ENCODE peak calls at places on chromosomes 5 and 9, in nine cellular contexts. One of them, this sample, is unnamed.

GRCh38 chr9:132283863-132284262 is 70.9 kb downstream of the SETX start:
- DNase-seq in HFFc6: peak; percentile 53
- DNase-seq in LoVo: no peak
- DNase-seq in kidney epithelial cell: no peak
- DNase-seq in BE2C: no peak
- DNase-seq in GM04504: no peak
- DNase-seq in CD4-positive, CD25-positive, alpha-beta regulatory T cell: no peak
- DNase-seq in fibroblast of the conjunctiva: no peak
- DNase-seq in AG09319: no peak
- DNase-seq in this sample: peak; percentile 32

GRCh38 chr5:13250450-13251291 is 693.8 kb downstream of the DNAH5 start:
- DNase-seq in HFFc6: no peak
- DNase-seq in LoVo: peak; percentile 21
- DNase-seq in kidney epithelial cell: no peak
- DNase-seq in BE2C: no peak
- DNase-seq in GM04504: no peak
- DNase-seq in CD4-positive, CD25-positive, alpha-beta regulatory T cell: no peak
- DNase-seq in fibroblast of the conjunctiva: no peak
- DNase-seq in AG09319: no peak
- DNase-seq in this sample: peak; percentile 24

GRCh38 chr9:128115187-128116103 is 12.1 kb downstream of the PTGES2 start:
- DNase-seq in HFFc6: no peak
- DNase-seq in LoVo: peak; percentile 83
- DNase-seq in kidney epithelial cell: no peak
- DNase-seq in BE2C: peak; percentile 15
- DNase-seq in GM04504: no peak
- DNase-seq in CD4-positive, CD25-positive, alpha-beta regulatory T cell: no peak
- DNase-seq in fibroblast of the conjunctiva: no peak
- DNase-seq in AG09319: no peak
- DNase-seq in this sample: no peak

GRCh38 chr5:138457532-138458275 is 7.6 kb upstream of the EGR1 start:
- DNase-seq in HFFc6: no peak
- DNase-seq in LoVo: no peak
- DNase-seq in kidney epithelial cell: no peak
- DNase-seq in BE2C: no peak
- DNase-seq in GM04504: no peak
- DNase-seq in CD4-positive, CD25-positive, alpha-beta regulatory T cell: no peak
- DNase-seq in fibroblast of the conjunctiva: no peak
- DNase-seq in AG09319: no peak
- DNase-seq in this sample: no peak

GRCh38 chr9:35856882-35857281 is 13.3 kb downstream of the OR13J1 start:
- DNase-seq in HFFc6: no peak
- DNase-seq in LoVo: no peak
- DNase-seq in kidney epithelial cell: no peak
- DNase-seq in BE2C: no peak
- DNase-seq in GM04504: no peak
- DNase-seq in CD4-positive, CD25-positive, alpha-beta regulatory T cell: no peak
- DNase-seq in fibroblast of the conjunctiva: no peak
- DNase-seq in AG09319: no peak
- DNase-seq in this sample: no peak

GRCh38 chr9:4590430-4591122 is 71.5 kb upstream of the PLPP6 start:
- DNase-seq in HFFc6: no peak
- DNase-seq in LoVo: no peak
- DNase-seq in kidney epithelial cell: no peak
- DNase-seq in BE2C: no peak
- DNase-seq in GM04504: no peak
- DNase-seq in CD4-positive, CD25-positive, alpha-beta regulatory T cell: no peak
- DNase-seq in fibroblast of the conjunctiva: no peak
- DNase-seq in AG09319: no peak
- DNase-seq in this sample: no peak

GRCh38 chr5:175550055-175550660 is 71.8 kb downstream of the SFXN1 start:
- DNase-seq in HFFc6: no peak
- DNase-seq in LoVo: no peak
- DNase-seq in kidney epithelial cell: no peak
- DNase-seq in BE2C: no peak
- DNase-seq in GM04504: no peak
- DNase-seq in CD4-positive, CD25-positive, alpha-beta regulatory T cell: no peak
- DNase-seq in fibroblast of the conjunctiva: no peak
- DNase-seq in AG09319: no peak
- DNase-seq in this sample: no peak

GRCh38 chr5:147835386-147835798 is 3.9 kb upstream of the SPINK1 start:
- DNase-seq in HFFc6: no peak
- DNase-seq in LoVo: peak; percentile 86
- DNase-seq in kidney epithelial cell: no peak
- DNase-seq in BE2C: no peak
- DNase-seq in GM04504: no peak
- DNase-seq in CD4-positive, CD25-positive, alpha-beta regulatory T cell: no peak
- DNase-seq in fibroblast of the conjunctiva: no peak
- DNase-seq in AG09319: no peak
- DNase-seq in this sample: no peak

GRCh38 chr9:129697956-129698757 is 32.7 kb downstream of the PRRX2 start:
- DNase-seq in HFFc6: peak; percentile 39
- DNase-seq in LoVo: no peak
- DNase-seq in kidney epithelial cell: no peak
- DNase-seq in BE2C: no peak
- DNase-seq in GM04504: no peak
- DNase-seq in CD4-positive, CD25-positive, alpha-beta regulatory T cell: no peak
- DNase-seq in fibroblast of the conjunctiva: no peak
- DNase-seq in AG09319: peak; percentile 80
- DNase-seq in this sample: no peak

GRCh38 chr5:9596833-9597232 is 33.3 kb downstream of the TAS2R1 start:
- DNase-seq in HFFc6: no peak
- DNase-seq in LoVo: no peak
- DNase-seq in kidney epithelial cell: no peak
- DNase-seq in BE2C: no peak
- DNase-seq in GM04504: no peak
- DNase-seq in CD4-positive, CD25-positive, alpha-beta regulatory T cell: no peak
- DNase-seq in fibroblast of the conjunctiva: no peak
- DNase-seq in AG09319: no peak
- DNase-seq in this sample: no peak

GRCh38 chr5:22663124-22663523 is 190.0 kb downstream of the CDH12 start:
- DNase-seq in HFFc6: no peak
- DNase-seq in LoVo: no peak
- DNase-seq in kidney epithelial cell: no peak
- DNase-seq in BE2C: no peak
- DNase-seq in GM04504: no peak
- DNase-seq in CD4-positive, CD25-positive, alpha-beta regulatory T cell: no peak
- DNase-seq in fibroblast of the conjunctiva: no peak
- DNase-seq in AG09319: no peak
- DNase-seq in this sample: no peak

GRCh38 chr5:167229751-167230150 is 1061.7 kb upstream of the WWC1 start:
- DNase-seq in HFFc6: no peak
- DNase-seq in LoVo: no peak
- DNase-seq in kidney epithelial cell: no peak
- DNase-seq in BE2C: no peak
- DNase-seq in GM04504: no peak
- DNase-seq in CD4-positive, CD25-positive, alpha-beta regulatory T cell: no peak
- DNase-seq in fibroblast of the conjunctiva: no peak
- DNase-seq in AG09319: no peak
- DNase-seq in this sample: no peak

GRCh38 chr5:175181331-175181730 is 262.7 kb downstream of the DRD1 start:
- DNase-seq in HFFc6: no peak
- DNase-seq in LoVo: no peak
- DNase-seq in kidney epithelial cell: no peak
- DNase-seq in BE2C: no peak
- DNase-seq in GM04504: no peak
- DNase-seq in CD4-positive, CD25-positive, alpha-beta regulatory T cell: no peak
- DNase-seq in fibroblast of the conjunctiva: no peak
- DNase-seq in AG09319: no peak
- DNase-seq in this sample: no peak

GRCh38 chr5:170885281-170885680 is 23.5 kb downstream of the RANBP17 start:
- DNase-seq in HFFc6: peak; percentile 43
- DNase-seq in LoVo: no peak
- DNase-seq in kidney epithelial cell: no peak
- DNase-seq in BE2C: no peak
- DNase-seq in GM04504: no peak
- DNase-seq in CD4-positive, CD25-positive, alpha-beta regulatory T cell: no peak
- DNase-seq in fibroblast of the conjunctiva: no peak
- DNase-seq in AG09319: no peak
- DNase-seq in this sample: no peak

GRCh38 chr9:124122813-124123462 is 111.4 kb downstream of the LHX2 start:
- DNase-seq in HFFc6: peak; percentile 40
- DNase-seq in LoVo: no peak
- DNase-seq in kidney epithelial cell: no peak
- DNase-seq in BE2C: no peak
- DNase-seq in GM04504: peak; percentile 35
- DNase-seq in CD4-positive, CD25-positive, alpha-beta regulatory T cell: no peak
- DNase-seq in fibroblast of the conjunctiva: no peak
- DNase-seq in AG09319: peak; percentile 22
- DNase-seq in this sample: no peak

GRCh38 chr9:79610019-79610760 is 38.4 kb downstream of the TLE4 start:
- DNase-seq in HFFc6: peak; percentile 76
- DNase-seq in LoVo: no peak
- DNase-seq in kidney epithelial cell: peak; percentile 53
- DNase-seq in BE2C: peak; percentile 80
- DNase-seq in GM04504: peak; percentile 74
- DNase-seq in CD4-positive, CD25-positive, alpha-beta regulatory T cell: no peak
- DNase-seq in fibroblast of the conjunctiva: peak; percentile 5
- DNase-seq in AG09319: peak; percentile 74
- DNase-seq in this sample: no peak

GRCh38 chr5:72503888-72504491 is 3.2 kb downstream of the ZNF366 start:
- DNase-seq in HFFc6: peak; percentile 48
- DNase-seq in LoVo: peak; percentile 20
- DNase-seq in kidney epithelial cell: no peak
- DNase-seq in BE2C: no peak
- DNase-seq in GM04504: no peak
- DNase-seq in CD4-positive, CD25-positive, alpha-beta regulatory T cell: no peak
- DNase-seq in fibroblast of the conjunctiva: no peak
- DNase-seq in AG09319: no peak
- DNase-seq in this sample: peak; percentile 27

GRCh38 chr9:121282309-121283071 is 14.5 kb downstream of the GSN start:
- DNase-seq in HFFc6: peak; percentile 61
- DNase-seq in LoVo: no peak
- DNase-seq in kidney epithelial cell: no peak
- DNase-seq in BE2C: no peak
- DNase-seq in GM04504: peak; percentile 86
- DNase-seq in CD4-positive, CD25-positive, alpha-beta regulatory T cell: no peak
- DNase-seq in fibroblast of the conjunctiva: peak; percentile 72
- DNase-seq in AG09319: no peak
- DNase-seq in this sample: no peak

GRCh38 chr9:94971378-94972131 is 245.1 kb downstream of the AOPEP start:
- DNase-seq in HFFc6: no peak
- DNase-seq in LoVo: no peak
- DNase-seq in kidney epithelial cell: no peak
- DNase-seq in BE2C: no peak
- DNase-seq in GM04504: no peak
- DNase-seq in CD4-positive, CD25-positive, alpha-beta regulatory T cell: no peak
- DNase-seq in fibroblast of the conjunctiva: peak; percentile 52
- DNase-seq in AG09319: no peak
- DNase-seq in this sample: no peak

GRCh38 chr5:167244583-167244982 is 1046.9 kb upstream of the WWC1 start:
- DNase-seq in HFFc6: no peak
- DNase-seq in LoVo: no peak
- DNase-seq in kidney epithelial cell: no peak
- DNase-seq in BE2C: no peak
- DNase-seq in GM04504: no peak
- DNase-seq in CD4-positive, CD25-positive, alpha-beta regulatory T cell: no peak
- DNase-seq in fibroblast of the conjunctiva: no peak
- DNase-seq in AG09319: no peak
- DNase-seq in this sample: no peak

GRCh38 chr9:34647084-34647403 is 569 bp downstream of the GALT start:
- DNase-seq in HFFc6: no peak
- DNase-seq in LoVo: no peak
- DNase-seq in kidney epithelial cell: no peak
- DNase-seq in BE2C: no peak
- DNase-seq in GM04504: no peak
- DNase-seq in CD4-positive, CD25-positive, alpha-beta regulatory T cell: no peak
- DNase-seq in fibroblast of the conjunctiva: no peak
- DNase-seq in AG09319: no peak
- DNase-seq in this sample: no peak

GRCh38 chr9:69719368-69719767 is 40.4 kb downstream of the PTAR1 start:
- DNase-seq in HFFc6: no peak
- DNase-seq in LoVo: no peak
- DNase-seq in kidney epithelial cell: no peak
- DNase-seq in BE2C: no peak
- DNase-seq in GM04504: no peak
- DNase-seq in CD4-positive, CD25-positive, alpha-beta regulatory T cell: no peak
- DNase-seq in fibroblast of the conjunctiva: no peak
- DNase-seq in AG09319: no peak
- DNase-seq in this sample: no peak

GRCh38 chr5:14034991-14035390 is 90.5 kb upstream of the DNAH5 start:
- DNase-seq in HFFc6: no peak
- DNase-seq in LoVo: no peak
- DNase-seq in kidney epithelial cell: no peak
- DNase-seq in BE2C: no peak
- DNase-seq in GM04504: no peak
- DNase-seq in CD4-positive, CD25-positive, alpha-beta regulatory T cell: no peak
- DNase-seq in fibroblast of the conjunctiva: no peak
- DNase-seq in AG09319: no peak
- DNase-seq in this sample: no peak

GRCh38 chr5:9622891-9623547 is 7.1 kb downstream of the TAS2R1 start:
- DNase-seq in HFFc6: peak; percentile 79
- DNase-seq in LoVo: no peak
- DNase-seq in kidney epithelial cell: peak; percentile 5
- DNase-seq in BE2C: no peak
- DNase-seq in GM04504: peak; percentile 39
- DNase-seq in CD4-positive, CD25-positive, alpha-beta regulatory T cell: no peak
- DNase-seq in fibroblast of the conjunctiva: peak; percentile 1
- DNase-seq in AG09319: peak; percentile 25
- DNase-seq in this sample: no peak

GRCh38 chr5:179486596-179487051 is 63.7 kb upstream of the RUFY1 start:
- DNase-seq in HFFc6: peak; percentile 11
- DNase-seq in LoVo: no peak
- DNase-seq in kidney epithelial cell: no peak
- DNase-seq in BE2C: no peak
- DNase-seq in GM04504: no peak
- DNase-seq in CD4-positive, CD25-positive, alpha-beta regulatory T cell: no peak
- DNase-seq in fibroblast of the conjunctiva: no peak
- DNase-seq in AG09319: no peak
- DNase-seq in this sample: no peak

GRCh38 chr9:134386951-134387831 is 60.9 kb downstream of the RXRA start:
- DNase-seq in HFFc6: no peak
- DNase-seq in LoVo: no peak
- DNase-seq in kidney epithelial cell: no peak
- DNase-seq in BE2C: no peak
- DNase-seq in GM04504: no peak
- DNase-seq in CD4-positive, CD25-positive, alpha-beta regulatory T cell: no peak
- DNase-seq in fibroblast of the conjunctiva: no peak
- DNase-seq in AG09319: no peak
- DNase-seq in this sample: no peak

GRCh38 chr9:91740713-91741112 is 209.3 kb downstream of the ROR2 start:
- DNase-seq in HFFc6: no peak
- DNase-seq in LoVo: no peak
- DNase-seq in kidney epithelial cell: no peak
- DNase-seq in BE2C: no peak
- DNase-seq in GM04504: no peak
- DNase-seq in CD4-positive, CD25-positive, alpha-beta regulatory T cell: no peak
- DNase-seq in fibroblast of the conjunctiva: peak; percentile 52
- DNase-seq in AG09319: no peak
- DNase-seq in this sample: no peak

GRCh38 chr5:157271740-157272271 is 5.9 kb downstream of the CYFIP2 start:
- DNase-seq in HFFc6: no peak
- DNase-seq in LoVo: no peak
- DNase-seq in kidney epithelial cell: no peak
- DNase-seq in BE2C: no peak
- DNase-seq in GM04504: no peak
- DNase-seq in CD4-positive, CD25-positive, alpha-beta regulatory T cell: peak; percentile 91
- DNase-seq in fibroblast of the conjunctiva: no peak
- DNase-seq in AG09319: no peak
- DNase-seq in this sample: no peak

GRCh38 chr5:168215646-168216045 is 75.8 kb upstream of the WWC1 start:
- DNase-seq in HFFc6: no peak
- DNase-seq in LoVo: no peak
- DNase-seq in kidney epithelial cell: no peak
- DNase-seq in BE2C: no peak
- DNase-seq in GM04504: no peak
- DNase-seq in CD4-positive, CD25-positive, alpha-beta regulatory T cell: no peak
- DNase-seq in fibroblast of the conjunctiva: no peak
- DNase-seq in AG09319: no peak
- DNase-seq in this sample: no peak

GRCh38 chr9:101582593-101582992 is 12.2 kb downstream of the PPP3R2 start:
- DNase-seq in HFFc6: peak; percentile 83
- DNase-seq in LoVo: peak; percentile 11
- DNase-seq in kidney epithelial cell: no peak
- DNase-seq in BE2C: no peak
- DNase-seq in GM04504: peak; percentile 88
- DNase-seq in CD4-positive, CD25-positive, alpha-beta regulatory T cell: no peak
- DNase-seq in fibroblast of the conjunctiva: peak; percentile 65
- DNase-seq in AG09319: peak; percentile 15
- DNase-seq in this sample: no peak

GRCh38 chr5:16593013-16593412 is 23.8 kb downstream of the RETREG1 start:
- DNase-seq in HFFc6: peak; percentile 42
- DNase-seq in LoVo: no peak
- DNase-seq in kidney epithelial cell: peak; percentile 49
- DNase-seq in BE2C: no peak
- DNase-seq in GM04504: peak; percentile 35
- DNase-seq in CD4-positive, CD25-positive, alpha-beta regulatory T cell: no peak
- DNase-seq in fibroblast of the conjunctiva: peak; percentile 9
- DNase-seq in AG09319: no peak
- DNase-seq in this sample: no peak